ENCODE peak calls at places on chromosomes 16 and 17, in four cellular contexts. C is A549, N is colonic mucosa, K is K562. Q is an unnamed sample.

GRCh38 chr17:77692571-77693161 is 265.8 kb upstream of the TNRC6C start:
- DNase-seq in C (no peak), N (peak; percentile 14), K (no peak), Q (no peak)

GRCh38 chr16:58465817-58466216 is 34.1 kb upstream of the NDRG4 start:
- DNase-seq in C (no peak), N (no peak), K (no peak), Q (no peak)

GRCh38 chr17:73027130-73027741 is 65.3 kb downstream of the SLC39A11 start:
- DNase-seq in C (no peak), N (no peak), K (no peak), Q (no peak)

GRCh38 chr17:27323538-27324212 is 29.8 kb downstream of the WSB1 start:
- DNase-seq in C (no peak), N (peak; percentile 93), K (peak; percentile 77), Q (peak; percentile 84)

GRCh38 chr16:85574672-85575475 is 38.2 kb upstream of the GSE1 start:
- DNase-seq in C (no peak), N (no peak), K (no peak), Q (no peak)

GRCh38 chr16:11949527-11949926 is 7.7 kb upstream of the NPIPB2 start:
- DNase-seq in C (peak; percentile 55), N (no peak), K (peak; percentile 74), Q (no peak)

GRCh38 chr17:59331929-59332889 is 754 bp downstream of the YPEL2 start:
- DNase-seq in C (no peak), N (peak; percentile 63), K (peak; percentile 14), Q (peak; percentile 77)

GRCh38 chr16:11245988-11246387 is 10.0 kb downstream of the SOCS1 start:
- DNase-seq in C (no peak), N (no peak), K (no peak), Q (no peak)

GRCh38 chr16:71594000-71594646 is 17.2 kb upstream of the TAT start:
- DNase-seq in C (no peak), N (no peak), K (no peak), Q (no peak)

GRCh38 chr17:42623732-42624596 is 14.5 kb downstream of the TUBG1 start:
- DNase-seq in C (peak; percentile 86), N (peak; percentile 62), K (peak; percentile 91), Q (no peak)

GRCh38 chr17:60637683-60638082 is 37.7 kb downstream of the PPM1D start:
- DNase-seq in C (no peak), N (no peak), K (no peak), Q (no peak)

GRCh38 chr17:60640503-60640902 is 37.1 kb upstream of the BCAS3 start:
- DNase-seq in C (peak; percentile 31), N (no peak), K (peak; percentile 20), Q (no peak)

GRCh38 chr17:60641126-60641525 is 36.5 kb upstream of the BCAS3 start:
- DNase-seq in C (no peak), N (no peak), K (no peak), Q (no peak)

GRCh38 chr17:60639019-60639330 is 38.7 kb upstream of the BCAS3 start:
- DNase-seq in C (no peak), N (no peak), K (no peak), Q (no peak)

GRCh38 chr17:60641810-60642220 is 35.8 kb upstream of the BCAS3 start:
- DNase-seq in C (peak; percentile 81), N (peak; percentile 79), K (peak; percentile 89), Q (no peak)
- TF ChIP-seq CTCF in C (peak; percentile 56), N (peak; percentile 22), K (peak; percentile 60), Q (peak; percentile 53)

GRCh38 chr17:13943859-13944258 is 125.4 kb upstream of the COX10 start:
- DNase-seq in C (no peak), N (no peak), K (no peak), Q (no peak)
- H3K27ac ChIP-seq in C (no peak overlapping the region), N (no peak overlapping the region), K (no peak overlapping the region), Q (no peak overlapping the region)

GRCh38 chr16:16092925-16093624 is 130.2 kb downstream of the ABCC6 start:
- DNase-seq in C (no peak), N (no peak), K (no peak), Q (no peak)
- H3K4me1 ChIP-seq in C (peaks cover 42% of the 10 kb centered on the region), N (no peaks in the 10 kb centered on the region), K (no peaks in the 10 kb centered on the region), Q (peaks cover 15% of the 10 kb centered on the region)

GRCh38 chr17:32941419-32942032 is 13.6 kb downstream of the TMEM98 start:
- DNase-seq in C (no peak), N (no peak), K (no peak), Q (no peak)
- TF ChIP-seq CTCF in C (peak; percentile 20), N (peak; percentile 13), K (peak; percentile 8), Q (no peak)

DNA sequence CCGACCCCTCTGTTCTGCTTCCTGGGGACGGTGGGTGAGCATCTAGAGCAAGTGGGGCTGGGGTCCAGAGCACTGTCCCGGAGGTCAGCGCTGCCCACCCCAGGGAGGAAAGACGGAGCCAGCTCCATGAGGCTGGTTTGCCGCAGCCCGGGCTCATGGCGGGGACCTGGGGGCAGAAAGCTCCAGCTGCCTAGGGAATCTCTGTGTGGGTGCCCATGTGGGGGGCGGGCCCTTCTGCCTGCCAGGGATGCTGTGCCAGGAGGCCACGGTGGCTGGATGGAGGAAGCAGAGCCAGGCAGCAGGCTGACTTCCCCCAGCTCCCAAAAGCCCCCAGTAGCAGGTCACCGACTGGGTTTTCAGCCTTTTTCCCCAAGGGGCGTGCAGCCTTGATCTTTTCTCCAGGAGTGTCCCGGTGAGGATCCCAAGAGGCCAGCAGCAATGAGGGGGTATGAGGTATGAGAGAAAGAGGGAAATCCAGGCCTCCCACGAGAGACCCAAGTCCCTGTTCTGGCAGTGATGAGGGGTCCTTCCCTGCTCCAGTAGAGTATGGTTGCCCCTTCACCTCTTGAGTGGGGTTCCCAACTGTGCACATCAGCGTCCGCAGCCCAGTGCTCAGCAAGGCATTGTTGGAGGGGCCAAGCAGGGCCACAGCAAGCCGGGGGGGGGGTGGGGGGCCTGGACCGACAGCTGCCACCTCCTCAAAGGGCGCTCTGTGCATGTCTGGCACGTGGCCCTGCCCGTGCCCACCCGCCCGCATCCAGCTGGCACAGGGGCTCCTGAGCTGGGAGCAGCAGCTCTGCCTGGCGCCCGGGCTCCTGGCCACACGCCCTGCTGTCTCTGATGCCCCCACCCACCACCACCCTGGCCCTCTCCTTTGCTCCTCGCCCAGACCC is 15.6 kb upstream of the BCAR1 start:
- DNase-seq in C (no peak), N (no peak), K (no peak), Q (no peak)
- H3K27ac ChIP-seq in C (peak overlapping the region; percentile 97), N (no peak overlapping the region), K (no peak overlapping the region), Q (peak overlapping the region; percentile 48)

GRCh38 chr16:89435051-89435450 is 55.3 kb downstream of the ANKRD11 start:
- DNase-seq in C (no peak), N (no peak), K (no peak), Q (no peak)

GRCh38 chr16:89434490-89434889 is 55.9 kb downstream of the ANKRD11 start:
- DNase-seq in C (no peak), N (no peak), K (no peak), Q (no peak)

GRCh38 chr16:89430436-89431157 is 59.8 kb downstream of the ANKRD11 start:
- DNase-seq in C (no peak), N (peak; percentile 72), K (no peak), Q (no peak)

GRCh38 chr16:89431158-89431584 is 59.2 kb downstream of the ANKRD11 start:
- DNase-seq in C (peak; percentile 52), N (peak; percentile 74), K (no peak), Q (no peak)

GRCh38 chr16:89431616-89432015 is 58.7 kb downstream of the ANKRD11 start:
- DNase-seq in C (no peak), N (no peak), K (no peak), Q (no peak)
- H3K4me1 ChIP-seq in C (peaks cover 40% of the 10 kb centered on the region), N (peaks cover 18% of the 10 kb centered on the region), K (no peaks in the 10 kb centered on the region), Q (peaks cover 38% of the 10 kb centered on the region)

GRCh38 chr16:89918453-89919347 is at the start of gene MC1R:
- DNase-seq in C (peak; percentile 51), N (no peak), K (peak; percentile 82), Q (no peak)
- TF ChIP-seq CTCF in C (peak; percentile 43), N (peak; percentile 29), K (peak; percentile 80), Q (peak; percentile 53)